ENCODE peak calls at places on chromosomes 7 and 10, in four cellular contexts. H, F, P and K are unnamed samples.

GRCh38 chr7:184768-185264 is 7.6 kb upstream of the FAM20C start:
- DNase-seq in H (no peak), F (no peak), P (no peak), K (no peak)

GRCh38 chr10:30415613-30416012 is 18.4 kb upstream of the MAP3K8 start:
- DNase-seq in H (no peak), F (no peak), P (no peak), K (no peak)

GRCh38 chr7:1425292-1426136 is 33.8 kb downstream of the MICALL2 start:
- DNase-seq in H (no peak), F (peak), P (no peak), K (peak)

GRCh38 chr7:1959305-1959704 is 273.4 kb downstream of the MAD1L1 start:
- DNase-seq in H (no peak), F (no peak), P (no peak), K (no peak)

GRCh38 chr10:69668722-69669121 is 38.7 kb downstream of the FAM241B start:
- DNase-seq in H (no peak), F (no peak), P (no peak), K (no peak)

GRCh38 chr7:47191876-47192291 is 390.0 kb downstream of the TNS3 start:
- DNase-seq in H (no peak), F (no peak), P (no peak), K (no peak)

GRCh38 chr7:105861252-105861651 is 15.1 kb downstream of the ATXN7L1 start:
- DNase-seq in H (no peak), F (no peak), P (no peak), K (no peak)

GRCh38 chr7:39589323-39590111 is 23.3 kb downstream of the YAE1 start:
- DNase-seq in H (peak), F (no peak), P (peak), K (peak)

GRCh38 chr7:55536619-55537457 is 35.5 kb downstream of the VOPP1 start:
- DNase-seq in H (no peak), F (no peak), P (no peak), K (no peak)

GRCh38 chr7:42485171-42485838 is 248.3 kb upstream of the GLI3 start:
- DNase-seq in H (no peak), F (no peak), P (no peak), K (no peak)

GRCh38 chr7:88281729-88282128 is 25.0 kb downstream of the STEAP4 start:
- DNase-seq in H (no peak), F (no peak), P (no peak), K (no peak)

GRCh38 chr10:689433-690226 is at the start of gene DIP2C:
- DNase-seq in H (no peak), F (no peak), P (no peak), K (no peak)

GRCh38 chr10:100894033-100894432 is 18.7 kb upstream of the SLF2 start:
- DNase-seq in H (no peak), F (no peak), P (no peak), K (no peak)

GRCh38 chr10:121092341-121093099 is 241.4 kb downstream of the WDR11 start:
- DNase-seq in H (no peak), F (no peak), P (no peak), K (no peak)

GRCh38 chr10:132735923-132736391 is 50.0 kb downstream of the NKX6-2 start:
- DNase-seq in H (no peak), F (no peak), P (no peak), K (no peak)

GRCh38 chr7:84092207-84092606 is 102.4 kb downstream of the SEMA3A start:
- DNase-seq in H (no peak), F (no peak), P (no peak), K (no peak)

GRCh38 chr7:93044147-93044810 is 73.5 kb downstream of the SAMD9 start:
- DNase-seq in H (no peak), F (no peak), P (no peak), K (no peak)

GRCh38 chr10:71433116-71433982 is 36.6 kb downstream of the CDH23 start:
- DNase-seq in H (no peak), F (no peak), P (no peak), K (no peak)

GRCh38 chr7:156002362-156003001 is 190.2 kb upstream of the SHH start:
- DNase-seq in H (no peak), F (no peak), P (no peak), K (no peak)

GRCh38 chr7:7816816-7817536 is 98.6 kb upstream of the RPA3 start:
- DNase-seq in H (no peak), F (no peak), P (no peak), K (no peak)

GRCh38 chr10:3090914-3091313 is 23.6 kb downstream of the PFKP start:
- DNase-seq in H (no peak), F (no peak), P (no peak), K (no peak)

GRCh38 chr7:100745184-100745583 is 11.8 kb downstream of the ZAN start:
- DNase-seq in H (no peak), F (no peak), P (no peak), K (peak)

GRCh38 chr7:134444961-134445315 is 14.0 kb downstream of the AKR1B1 start:
- DNase-seq in H (no peak), F (no peak), P (no peak), K (no peak)

GRCh38 chr7:101678713-101679112 is 49.6 kb upstream of the MYL10 start:
- DNase-seq in H (no peak), F (no peak), P (no peak), K (no peak)

GRCh38 chr7:40305229-40305628 is 170.4 kb downstream of the SUGCT start:
- DNase-seq in H (no peak), F (no peak), P (no peak), K (no peak)

GRCh38 chr10:73955719-73956118 is 42.2 kb upstream of the VCL start:
- DNase-seq in H (no peak), F (no peak), P (no peak), K (no peak)

GRCh38 chr10:73954737-73955136 is 43.2 kb upstream of the VCL start:
- DNase-seq in H (no peak), F (no peak), P (no peak), K (no peak)

GRCh38 chr10:73953665-73954064 is 42.7 kb downstream of the PLAU start:
- DNase-seq in H (peak), F (no peak), P (no peak), K (no peak)

DNA sequence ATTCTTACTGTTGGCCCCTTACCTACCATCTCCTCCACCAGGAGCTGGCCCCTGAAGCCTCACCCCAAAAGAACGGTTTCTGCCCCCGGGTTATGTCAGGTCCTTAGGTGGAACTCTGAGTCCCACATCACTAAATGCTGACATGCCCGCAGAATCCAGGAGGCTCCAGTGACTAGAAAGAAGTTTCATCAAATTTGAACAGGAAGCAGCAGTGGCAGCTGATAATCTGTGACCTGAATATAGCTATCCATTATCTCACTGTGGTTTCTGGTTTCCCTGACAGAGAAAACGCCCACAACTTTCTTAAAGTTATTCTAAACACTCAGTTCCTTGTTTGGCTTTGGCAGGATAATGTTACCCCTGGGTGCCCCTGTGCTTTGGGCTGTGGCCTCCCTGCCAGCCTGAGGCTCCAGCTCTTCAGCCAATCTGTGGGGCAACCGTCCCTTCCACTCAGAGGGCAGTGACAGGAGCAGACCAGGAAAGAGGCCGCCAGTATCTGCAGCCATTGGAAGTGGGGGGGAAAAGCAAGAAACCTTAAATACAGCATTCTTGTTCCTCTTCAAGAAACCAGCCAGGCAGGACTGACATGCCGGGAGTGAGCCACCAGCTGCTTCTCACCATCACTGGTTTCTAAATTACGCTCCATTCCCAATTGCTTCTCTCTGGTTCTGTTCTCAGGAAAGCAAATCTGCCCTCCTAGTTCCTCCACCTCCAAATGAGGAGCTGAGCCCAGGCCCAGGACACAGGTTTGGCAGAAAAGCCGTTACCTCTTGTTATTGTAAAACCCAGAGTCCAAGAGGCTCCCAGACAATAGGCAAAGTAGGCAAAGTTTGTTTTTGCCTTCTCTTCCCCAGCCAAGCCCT is 41.2 kb upstream of the VCL start:
- DNase-seq in H (peak), F (no peak), P (peak), K (peak)
- TF ChIP-seq SPI1 in H (peak), F (peak), P (peak), K (peak)

GRCh38 chr10:127853868-127854768 is 38.6 kb downstream of the CLRN3 start:
- DNase-seq in H (peak), F (peak), P (no peak), K (peak)
- TF ChIP-seq SPI1 in H (no peak), F (peak), P (peak), K (no peak)

GRCh38 chr10:113473851-113474250 is 79.0 kb upstream of the HABP2 start:
- DNase-seq in H (no peak), F (no peak), P (no peak), K (no peak)
- TF ChIP-seq SPI1 in H (no peak), F (no peak), P (no peak), K (no peak)

GRCh38 chr7:99011706-99012404 is 132.1 kb downstream of the SMURF1 start:
- DNase-seq in H (no peak), F (no peak), P (no peak), K (no peak)
- TF ChIP-seq SPI1 in H (no peak), F (no peak), P (no peak), K (no peak)